ENCODE peak calls at places on chromosomes 3 and 15, in six cellular contexts. One of them, this sample, is unnamed.

GRCh38 chr15:50418041-50418583 is 6.1 kb upstream of the USP8 start:
- DNase-seq in GM18507: no peak
- DNase-seq in left lung: no peak
- DNase-seq in GM10248: no peak
- DNase-seq in fibroblast of pulmonary artery: no peak
- DNase-seq in fibroblast of mammary gland: peak; percentile 31
- DNase-seq in this sample: peak; percentile 5

GRCh38 chr3:49519266-49519665 is 35.0 kb upstream of the BSN start:
- DNase-seq in fibroblast of pulmonary artery: peak; percentile 33
- DNase-seq in fibroblast of mammary gland: no peak
- DNase-seq in GM10248: no peak
- DNase-seq in left lung: no peak
- DNase-seq in GM18507: no peak
- DNase-seq in this sample: peak; percentile 7

GRCh38 chr3:180183346-180183745 is 146.6 kb upstream of the PEX5L start:
- DNase-seq in fibroblast of mammary gland: no peak
- DNase-seq in left lung: no peak
- DNase-seq in GM10248: no peak
- DNase-seq in GM18507: no peak
- DNase-seq in fibroblast of pulmonary artery: no peak
- DNase-seq in this sample: no peak

GRCh38 chr3:134426660-134427181 is 52.5 kb upstream of the AMOTL2 start:
- DNase-seq in GM18507: no peak
- DNase-seq in fibroblast of pulmonary artery: peak; percentile 35
- DNase-seq in fibroblast of mammary gland: peak; percentile 96
- DNase-seq in GM10248: no peak
- DNase-seq in left lung: no peak
- DNase-seq in this sample: peak; percentile 86

GRCh38 chr3:152318512-152318911 is 49.8 kb downstream of the MBNL1 start:
- DNase-seq in fibroblast of mammary gland: no peak
- DNase-seq in fibroblast of pulmonary artery: no peak
- DNase-seq in left lung: no peak
- DNase-seq in GM18507: no peak
- DNase-seq in GM10248: no peak
- DNase-seq in this sample: peak; percentile 36

GRCh38 chr3:19702416-19703078 is 231.5 kb downstream of the EFHB start:
- DNase-seq in fibroblast of pulmonary artery: peak; percentile 18
- DNase-seq in fibroblast of mammary gland: no peak
- DNase-seq in GM10248: no peak
- DNase-seq in left lung: no peak
- DNase-seq in GM18507: no peak
- DNase-seq in this sample: no peak

GRCh38 chr3:170734043-170734736 is 135.8 kb downstream of the RPL22L1 start:
- DNase-seq in GM10248: no peak
- DNase-seq in left lung: no peak
- DNase-seq in GM18507: no peak
- DNase-seq in fibroblast of pulmonary artery: no peak
- DNase-seq in fibroblast of mammary gland: no peak
- DNase-seq in this sample: peak; percentile 44

GRCh38 chr3:123953735-123954134 is 7.3 kb downstream of the CCDC14 start:
- DNase-seq in GM10248: no peak
- DNase-seq in fibroblast of pulmonary artery: no peak
- DNase-seq in GM18507: no peak
- DNase-seq in left lung: no peak
- DNase-seq in fibroblast of mammary gland: no peak
- DNase-seq in this sample: no peak

GRCh38 chr3:184144505-184144904 is 9.3 kb downstream of the EIF2B5 start:
- DNase-seq in GM10248: no peak
- DNase-seq in fibroblast of pulmonary artery: no peak
- DNase-seq in left lung: no peak
- DNase-seq in fibroblast of mammary gland: no peak
- DNase-seq in GM18507: no peak
- DNase-seq in this sample: no peak

GRCh38 chr15:92523176-92523575 is 129.5 kb downstream of the ST8SIA2 start:
- DNase-seq in fibroblast of mammary gland: no peak
- DNase-seq in GM10248: no peak
- DNase-seq in GM18507: no peak
- DNase-seq in fibroblast of pulmonary artery: no peak
- DNase-seq in left lung: no peak
- DNase-seq in this sample: no peak

GRCh38 chr3:153621988-153622387 is 460.0 kb downstream of the RAP2B start:
- DNase-seq in fibroblast of pulmonary artery: no peak
- DNase-seq in left lung: no peak
- DNase-seq in GM10248: peak; percentile 21
- DNase-seq in GM18507: no peak
- DNase-seq in fibroblast of mammary gland: no peak
- DNase-seq in this sample: no peak

GRCh38 chr15:68739390-68740075 is 81.2 kb downstream of the ANP32A start:
- DNase-seq in GM10248: no peak
- DNase-seq in fibroblast of mammary gland: no peak
- DNase-seq in fibroblast of pulmonary artery: peak; percentile 34
- DNase-seq in GM18507: no peak
- DNase-seq in left lung: no peak
- DNase-seq in this sample: no peak

GRCh38 chr15:70507772-70508351 is 255.5 kb downstream of the UACA start:
- DNase-seq in GM10248: peak; percentile 53
- DNase-seq in GM18507: no peak
- DNase-seq in left lung: peak; percentile 76
- DNase-seq in fibroblast of mammary gland: peak; percentile 57
- DNase-seq in fibroblast of pulmonary artery: peak; percentile 65
- DNase-seq in this sample: peak; percentile 57

GRCh38 chr15:51318382-51319150 is 19.8 kb downstream of the CYP19A1 start:
- DNase-seq in fibroblast of pulmonary artery: peak; percentile 52
- DNase-seq in fibroblast of mammary gland: peak; percentile 45
- DNase-seq in left lung: no peak
- DNase-seq in GM18507: no peak
- DNase-seq in GM10248: no peak
- DNase-seq in this sample: peak; percentile 48

GRCh38 chr3:185151959-185152432 is 864 bp downstream of the C3orf70 start:
- DNase-seq in left lung: no peak
- DNase-seq in GM10248: no peak
- DNase-seq in GM18507: no peak
- DNase-seq in fibroblast of pulmonary artery: peak; percentile 23
- DNase-seq in fibroblast of mammary gland: no peak
- DNase-seq in this sample: peak; percentile 18

GRCh38 chr3:128784228-128784627 is 58.2 kb downstream of the RAB7A start:
- DNase-seq in fibroblast of mammary gland: peak; percentile 19
- DNase-seq in GM10248: no peak
- DNase-seq in GM18507: no peak
- DNase-seq in fibroblast of pulmonary artery: no peak
- DNase-seq in left lung: no peak
- DNase-seq in this sample: no peak

GRCh38 chr3:134651347-134652041 is 672 bp upstream of the KY start:
- DNase-seq in fibroblast of pulmonary artery: peak; percentile 41
- DNase-seq in left lung: peak; percentile 62
- DNase-seq in fibroblast of mammary gland: peak; percentile 22
- DNase-seq in GM18507: no peak
- DNase-seq in GM10248: peak; percentile 8
- DNase-seq in this sample: no peak

GRCh38 chr3:143105170-143105569 is 14.4 kb upstream of the CHST2 start:
- DNase-seq in GM10248: no peak
- DNase-seq in fibroblast of pulmonary artery: no peak
- DNase-seq in left lung: no peak
- DNase-seq in GM18507: no peak
- DNase-seq in fibroblast of mammary gland: no peak
- DNase-seq in this sample: no peak

GRCh38 chr3:24972491-24972890 is 455.6 kb upstream of the RARB start:
- DNase-seq in fibroblast of mammary gland: no peak
- DNase-seq in fibroblast of pulmonary artery: no peak
- DNase-seq in GM10248: no peak
- DNase-seq in GM18507: no peak
- DNase-seq in left lung: no peak
- DNase-seq in this sample: no peak

GRCh38 chr15:57580866-57581265 is 10.8 kb upstream of the MYZAP start:
- DNase-seq in left lung: no peak
- DNase-seq in fibroblast of pulmonary artery: no peak
- DNase-seq in GM18507: no peak
- DNase-seq in GM10248: no peak
- DNase-seq in fibroblast of mammary gland: no peak
- DNase-seq in this sample: no peak

GRCh38 chr3:156207802-156208685 is 87.7 kb downstream of the KCNAB1 start:
- DNase-seq in GM18507: no peak
- DNase-seq in fibroblast of pulmonary artery: no peak
- DNase-seq in fibroblast of mammary gland: peak; percentile 90
- DNase-seq in left lung: no peak
- DNase-seq in GM10248: no peak
- DNase-seq in this sample: no peak